ENCODE peak calls at places on chromosomes 2 and 18, in eight cellular contexts. J is kidney epithelial cell, N is mammary epithelial cell, I is thyroid gland, G is endothelial cell of umbilical vein, U is GM12878, D is HCT116, X is hepatocyte. Z is an unnamed sample.
A peak's percentile ranks its signal among the peaks of the same experiment; 100 is the strongest.

GRCh38 chr2:48414640-48414979 is 115.3 kb upstream of the STON1 start:
- DNase-seq in J (no peak), N (no peak), I (no peak), G (no peak), U (no peak), D (no peak), X (no peak), Z (no peak)

GRCh38 chr2:209642146-209642815 is 129.4 kb upstream of the UNC80 start:
- DNase-seq in J (no peak), N (peak; percentile 64), I (no peak), G (peak; percentile 42), U (no peak), D (no peak), X (no peak), Z (no peak)

GRCh38 chr2:156903335-156903734 is 354.2 kb upstream of the GALNT5 start:
- DNase-seq in J (no peak), N (peak; percentile 28), I (no peak), G (no peak), U (no peak), D (no peak), X (no peak), Z (no peak)

GRCh38 chr18:2337552-2338141 is 233.7 kb downstream of the METTL4 start:
- DNase-seq in J (no peak), N (peak; percentile 15), I (peak; percentile 7), G (peak; percentile 27), U (no peak), D (peak; percentile 19), X (no peak), Z (no peak)

GRCh38 chr2:70161069-70161534 is 29.7 kb downstream of the C2orf42 start:
- DNase-seq in J (peak; percentile 54), N (peak; percentile 84), I (no peak), G (no peak), U (peak; percentile 99), D (no peak), X (no peak), Z (no peak)

GRCh38 chr2:129923265-129924141 is 56.0 kb upstream of the RAB6C start:
- DNase-seq in J (no peak), N (peak; percentile 25), I (peak; percentile 39), G (peak; percentile 36), U (no peak), D (peak; percentile 35), X (peak; percentile 67), Z (peak; percentile 64)

GRCh38 chr2:106919012-106919411 is 33.0 kb upstream of the ST6GAL2 start:
- DNase-seq in J (no peak), N (no peak), I (no peak), G (no peak), U (no peak), D (no peak), X (no peak), Z (no peak)

GRCh38 chr2:130353291-130354134 is 2.3 kb upstream of the PTPN18 start:
- DNase-seq in J (no peak), N (no peak), I (no peak), G (no peak), U (no peak), D (no peak), X (no peak), Z (no peak)

GRCh38 chr2:101961287-101962242 is 30.2 kb upstream of the IL1R2 start:
- DNase-seq in J (no peak), N (no peak), I (peak; percentile 73), G (no peak), U (no peak), D (no peak), X (peak; percentile 82), Z (peak; percentile 43)

GRCh38 chr2:101160454-101160853 is 9.3 kb upstream of the TBC1D8 start:
- DNase-seq in J (no peak), N (peak; percentile 77), I (peak; percentile 14), G (peak; percentile 49), U (no peak), D (no peak), X (no peak), Z (no peak)

GRCh38 chr18:59988098-59988706 is 88.4 kb downstream of the PMAIP1 start:
- DNase-seq in J (no peak), N (no peak), I (peak; percentile 62), G (peak; percentile 68), U (no peak), D (peak; percentile 49), X (peak; percentile 55), Z (peak; percentile 3)

GRCh38 chr18:36733150-36733549 is 95.7 kb downstream of the TPGS2 start:
- DNase-seq in J (no peak), N (no peak), I (no peak), G (no peak), U (no peak), D (no peak), X (no peak), Z (no peak)

GRCh38 chr18:36735130-36735529 is 93.7 kb downstream of the TPGS2 start:
- DNase-seq in J (no peak), N (no peak), I (no peak), G (no peak), U (no peak), D (no peak), X (no peak), Z (no peak)

GRCh38 chr18:36734589-36734988 is 94.2 kb downstream of the TPGS2 start:
- DNase-seq in J (no peak), N (no peak), I (no peak), G (no peak), U (no peak), D (no peak), X (no peak), Z (no peak)

GRCh38 chr18:36737321-36737720 is 91.5 kb downstream of the TPGS2 start:
- DNase-seq in J (no peak), N (no peak), I (no peak), G (no peak), U (no peak), D (no peak), X (no peak), Z (no peak)

GRCh38 chr18:36736094-36736493 is 92.7 kb downstream of the TPGS2 start:
- DNase-seq in J (no peak), N (no peak), I (no peak), G (no peak), U (no peak), D (no peak), X (no peak), Z (no peak)
- H3K36me3 ChIP-seq in J (peaks cover 1% of the 10 kb centered on the region), N (no peaks in the 10 kb centered on the region), I (no peaks in the 10 kb centered on the region), G (no peaks in the 10 kb centered on the region), U (no peaks in the 10 kb centered on the region), D (no peaks in the 10 kb centered on the region), X (no peaks in the 10 kb centered on the region), Z (no peaks in the 10 kb centered on the region)

DNA sequence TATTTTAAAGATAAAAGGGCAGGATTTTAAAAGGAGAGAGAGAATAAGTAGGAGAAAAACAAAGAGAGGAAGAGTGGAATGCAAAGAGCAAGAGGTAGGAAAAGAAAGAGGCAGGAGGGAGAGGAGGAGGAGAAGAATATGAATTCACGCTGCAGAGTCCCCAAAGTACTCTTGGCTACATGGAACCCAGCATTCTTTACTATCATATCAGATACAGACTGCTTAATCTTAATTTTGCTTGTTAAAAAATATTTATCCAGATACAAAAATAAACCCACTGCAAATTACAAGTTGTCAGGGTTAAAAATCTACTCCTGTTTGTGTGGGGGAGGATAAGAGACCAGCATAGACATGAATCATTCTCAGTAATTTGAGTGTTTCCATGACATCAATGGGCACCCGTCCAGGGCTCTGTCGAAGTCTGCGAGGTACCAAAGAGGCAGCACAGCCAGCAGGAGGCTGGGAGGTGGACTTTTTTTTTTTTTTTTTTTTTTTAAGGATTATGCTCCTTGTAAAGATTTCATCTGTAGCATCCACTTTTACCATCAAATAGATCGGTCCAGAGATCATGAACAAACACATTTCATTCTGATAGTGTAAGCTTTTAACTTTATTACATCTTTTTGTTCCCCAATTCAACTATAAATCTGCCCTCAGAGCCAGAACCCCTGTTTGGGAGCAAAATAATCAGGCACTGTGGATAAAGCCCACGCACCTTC is 182.2 kb downstream of the TCF4 start:
- DNase-seq in J (peak; percentile 81), N (peak; percentile 84), I (peak; percentile 69), G (peak; percentile 97), U (no peak), D (no peak), X (peak; percentile 89), Z (no peak)
- H3K4me3 ChIP-seq in J (no peak overlapping the region), N (no peak overlapping the region), I (no peak overlapping the region), G (no peak overlapping the region), U (no peak overlapping the region), D (no peak overlapping the region), X (no peak overlapping the region), Z (no peak overlapping the region)

GRCh38 chr2:219175928-219176817 is 552 bp downstream of the CNPPD1 start:
- DNase-seq in J (no peak), N (peak; percentile 33), I (peak; percentile 82), G (peak; percentile 62), U (no peak), D (no peak), X (peak; percentile 71), Z (peak; percentile 71)
- TF ChIP-seq CTCF in J (peak; percentile 4), N (no peak), I (no peak), G (peak; percentile 7), U (no peak), D (no peak), X (peak; percentile 12), Z (no peak)

GRCh38 chr2:25232248-25232825 is 64.0 kb upstream of the POMC start:
- DNase-seq in J (no peak), N (no peak), I (no peak), G (no peak), U (no peak), D (no peak), X (no peak), Z (no peak)
- H3K36me3 ChIP-seq in J (peaks cover 5% of the 10 kb centered on the region), N (no peaks in the 10 kb centered on the region), I (peaks cover 48% of the 10 kb centered on the region), G (peaks cover 17% of the 10 kb centered on the region), U (peaks cover 7% of the 10 kb centered on the region), D (no peaks in the 10 kb centered on the region), X (peaks cover 3% of the 10 kb centered on the region), Z (peaks cover 2% of the 10 kb centered on the region)

GRCh38 chr18:74485860-74486849 is 10.0 kb upstream of the CNDP2 start:
- DNase-seq in J (no peak), N (no peak), I (peak; percentile 17), G (no peak), U (no peak), D (no peak), X (no peak), Z (no peak)

GRCh38 chr18:74488354-74488753 is 7.8 kb upstream of the CNDP2 start:
- DNase-seq in J (no peak), N (no peak), I (no peak), G (no peak), U (no peak), D (no peak), X (no peak), Z (no peak)

GRCh38 chr18:74488864-74489263 is 7.3 kb upstream of the CNDP2 start:
- DNase-seq in J (no peak), N (no peak), I (no peak), G (no peak), U (no peak), D (no peak), X (no peak), Z (no peak)

GRCh38 chr18:74492259-74492658 is 3.9 kb upstream of the CNDP2 start:
- DNase-seq in J (no peak), N (no peak), I (no peak), G (no peak), U (no peak), D (no peak), X (no peak), Z (no peak)

DNA sequence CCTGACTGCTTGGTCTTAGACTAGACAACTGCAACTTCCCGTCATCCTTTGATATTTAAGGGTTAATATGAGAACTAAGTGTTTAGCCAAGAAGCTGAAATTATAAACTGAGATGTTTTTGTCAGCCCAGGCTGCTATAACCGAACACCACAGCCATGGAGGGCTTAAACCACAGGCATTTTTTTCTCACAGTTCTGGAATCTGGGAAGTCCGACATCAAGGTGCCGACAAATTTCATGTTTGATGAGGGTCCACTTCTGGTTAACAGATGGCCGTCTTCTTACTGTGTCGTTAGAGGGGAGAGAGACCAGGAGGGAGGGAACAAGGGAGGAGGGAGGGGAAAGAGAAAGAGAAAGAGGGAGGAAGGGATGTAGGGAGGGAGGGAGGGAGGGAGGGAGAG is 6.5 kb upstream of the CNDP2 start:
- DNase-seq in J (no peak), N (no peak), I (no peak), G (no peak), U (no peak), D (no peak), X (no peak), Z (no peak)
- H3K4me3 ChIP-seq in J (no peak overlapping the region), N (no peak overlapping the region), I (no peak overlapping the region), G (no peak overlapping the region), U (no peak overlapping the region), D (no peak overlapping the region), X (no peak overlapping the region), Z (no peak overlapping the region)